ENCODE peak calls at places on chromosomes 16 and 17, in seven cellular contexts. T is body of pancreas, M is Peyer's patch, G is GM23248, H is IMR-90, U is right atrium auricular region, R is adrenal gland. P is an unnamed sample.

GRCh38 chr17:74332763-74333220 is 6.8 kb downstream of the KIF19 start:
- DNase-seq in T (no peak), M (no peak), G (no peak), H (no peak), U (no peak), R (no peak), P (peak; percentile 36)

GRCh38 chr17:36899250-36900129 is 37.8 kb upstream of the LHX1 start:
- DNase-seq in T (no peak), M (no peak), G (peak; percentile 5), H (no peak), U (no peak), R (no peak), P (no peak)

GRCh38 chr17:20256144-20256543 is 211.2 kb downstream of the LGALS9B start:
- DNase-seq in T (no peak), M (no peak), G (no peak), H (no peak), U (no peak), R (no peak), P (no peak)

GRCh38 chr16:59605706-59606105 is 871.6 kb upstream of the GOT2 start:
- DNase-seq in T (no peak), M (no peak), G (no peak), H (no peak), U (no peak), R (no peak), P (no peak)

GRCh38 chr17:58343131-58343530 is 8.9 kb downstream of the SUPT4H1 start:
- DNase-seq in T (no peak), M (no peak), G (no peak), H (no peak), U (no peak), R (no peak), P (no peak)

GRCh38 chr16:72645526-72645925 is 402.4 kb downstream of the ZFHX3 start:
- DNase-seq in T (no peak), M (no peak), G (no peak), H (no peak), U (no peak), R (no peak), P (no peak)

GRCh38 chr17:29840884-29841283 is 89.1 kb downstream of the SSH2 start:
- DNase-seq in T (no peak), M (no peak), G (peak; percentile 59), H (peak; percentile 81), U (no peak), R (no peak), P (no peak)

GRCh38 chr17:9878361-9878760 is 26.7 kb downstream of the RCVRN start:
- DNase-seq in T (no peak), M (no peak), G (no peak), H (no peak), U (no peak), R (no peak), P (no peak)

GRCh38 chr17:79612468-79613194 is 1.8 kb upstream of the RBFOX3 start:
- DNase-seq in T (peak; percentile 45), M (peak; percentile 69), G (peak; percentile 58), H (peak; percentile 5), U (no peak), R (peak; percentile 38), P (peak; percentile 49)

GRCh38 chr16:21302898-21303528 is 24.9 kb upstream of the CRYM start:
- DNase-seq in T (no peak), M (no peak), G (peak; percentile 91), H (peak; percentile 93), U (no peak), R (no peak), P (peak; percentile 5)

GRCh38 chr16:65121870-65122723 is at the start of gene CDH11:
- DNase-seq in T (peak; percentile 21), M (peak; percentile 54), G (peak; percentile 93), H (peak; percentile 82), U (no peak), R (peak; percentile 38), P (no peak)

GRCh38 chr16:29316673-29317237 is 89.8 kb downstream of the NPIPB11 start:
- DNase-seq in T (peak; percentile 27), M (no peak), G (no peak), H (peak; percentile 21), U (no peak), R (no peak), P (no peak)

GRCh38 chr16:81394966-81395655 is 49.5 kb upstream of the CMIP start:
- DNase-seq in T (no peak), M (no peak), G (no peak), H (no peak), U (no peak), R (no peak), P (peak; percentile 8)

GRCh38 chr17:16929757-16930520 is 42.0 kb downstream of the TNFRSF13B start:
- DNase-seq in T (no peak), M (no peak), G (no peak), H (no peak), U (no peak), R (no peak), P (no peak)

GRCh38 chr17:31541559-31541958 is 150.1 kb downstream of the RAB11FIP4 start:
- DNase-seq in T (peak; percentile 36), M (no peak), G (peak; percentile 62), H (no peak), U (no peak), R (no peak), P (no peak)

GRCh38 chr17:21105081-21105480 is 21.7 kb upstream of the DHRS7B start:
- DNase-seq in T (no peak), M (no peak), G (no peak), H (no peak), U (no peak), R (no peak), P (no peak)

GRCh38 chr17:19958023-19958422 is 19.6 kb downstream of the AKAP10 start:
- DNase-seq in T (no peak), M (no peak), G (peak; percentile 80), H (peak; percentile 96), U (no peak), R (peak; percentile 44), P (no peak)

GRCh38 chr17:42456223-42457106 is 2.2 kb upstream of the ATP6V0A1 start:
- DNase-seq in T (no peak), M (no peak), G (peak; percentile 80), H (peak; percentile 83), U (no peak), R (no peak), P (peak; percentile 45)

GRCh38 chr16:88810868-88811599 is 694 bp downstream of the APRT start:
- DNase-seq in T (peak; percentile 86), M (peak; percentile 86), G (peak; percentile 89), H (peak; percentile 69), U (peak; percentile 75), R (peak; percentile 81), P (peak; percentile 79)

GRCh38 chr17:17921192-17922082 is 50.8 kb downstream of the TOM1L2 start:
- DNase-seq in T (peak; percentile 31), M (no peak), G (peak; percentile 94), H (peak; percentile 90), U (no peak), R (no peak), P (no peak)

GRCh38 chr16:11783319-11784047 is 13.6 kb downstream of the ZC3H7A start:
- DNase-seq in T (no peak), M (no peak), G (peak; percentile 50), H (peak; percentile 45), U (no peak), R (peak; percentile 25), P (no peak)

GRCh38 chr16:17780181-17780580 is 309.4 kb upstream of the XYLT1 start:
- DNase-seq in T (no peak), M (no peak), G (no peak), H (peak; percentile 23), U (no peak), R (no peak), P (no peak)

GRCh38 chr16:26740771-26741170 is 326.0 kb upstream of the C16orf82 start:
- DNase-seq in T (no peak), M (no peak), G (no peak), H (no peak), U (no peak), R (no peak), P (no peak)

GRCh38 chr17:44604149-44605115 is 47.1 kb downstream of the FZD2 start:
- DNase-seq in T (no peak), M (no peak), G (no peak), H (no peak), U (no peak), R (no peak), P (no peak)

GRCh38 chr16:54291981-54292487 is 5.4 kb upstream of the IRX3 start:
- DNase-seq in T (no peak), M (no peak), G (no peak), H (no peak), U (no peak), R (no peak), P (no peak)

GRCh38 chr17:2703606-2704005 is 8.0 kb downstream of the CLUH start:
- DNase-seq in T (no peak), M (peak; percentile 22), G (no peak), H (no peak), U (no peak), R (no peak), P (no peak)

GRCh38 chr16:14634389-14634725 is 1.6 kb downstream of the BFAR start:
- DNase-seq in T (no peak), M (no peak), G (no peak), H (no peak), U (no peak), R (no peak), P (no peak)
- H3K4me3 ChIP-seq in T (no peak overlapping the region), M (peak overlapping the region; percentile 86), G (peak overlapping the region; percentile 95), H (no peak overlapping the region), U (peak overlapping the region; percentile 72), R (no peak overlapping the region), P (peak overlapping the region; percentile 24)

GRCh38 chr16:74561626-74562025 is 45.3 kb downstream of the GLG1 start:
- DNase-seq in T (no peak), M (no peak), G (no peak), H (peak; percentile 18), U (no peak), R (no peak), P (no peak)

GRCh38 chr16:74562117-74562516 is 44.8 kb downstream of the GLG1 start:
- DNase-seq in T (no peak), M (no peak), G (peak; percentile 5), H (no peak), U (no peak), R (no peak), P (no peak)

GRCh38 chr16:74565378-74565777 is 41.5 kb downstream of the GLG1 start:
- DNase-seq in T (no peak), M (no peak), G (no peak), H (no peak), U (no peak), R (no peak), P (no peak)

GRCh38 chr16:74563828-74564263 is 43.1 kb downstream of the GLG1 start:
- DNase-seq in T (peak; percentile 61), M (no peak), G (peak; percentile 67), H (peak; percentile 43), U (peak; percentile 63), R (peak; percentile 75), P (peak; percentile 48)

GRCh38 chr16:74564451-74564984 is 42.4 kb downstream of the GLG1 start:
- DNase-seq in T (no peak), M (no peak), G (no peak), H (no peak), U (no peak), R (no peak), P (no peak)
- H3K27ac ChIP-seq in T (no peak overlapping the region), M (no peak overlapping the region), G (no peak overlapping the region), H (no peak overlapping the region), U (no peak overlapping the region), R (no peak overlapping the region), P (no peak overlapping the region)

GRCh38 chr16:68037820-68038597 is 14.9 kb downstream of the DUS2 start:
- DNase-seq in T (no peak), M (no peak), G (no peak), H (no peak), U (no peak), R (no peak), P (no peak)
- H3K4me1 ChIP-seq in T (no peaks in the 10 kb centered on the region), M (no peaks in the 10 kb centered on the region), G (no peaks in the 10 kb centered on the region), H (no peaks in the 10 kb centered on the region), U (no peaks in the 10 kb centered on the region), R (no peaks in the 10 kb centered on the region), P (no peaks in the 10 kb centered on the region)

GRCh38 chr16:2472488-2472864 is 1.4 kb downstream of the NTN3 start:
- DNase-seq in T (no peak), M (no peak), G (no peak), H (no peak), U (no peak), R (no peak), P (no peak)
- H3K4me3 ChIP-seq in T (no peak overlapping the region), M (no peak overlapping the region), G (no peak overlapping the region), H (no peak overlapping the region), U (no peak overlapping the region), R (no peak overlapping the region), P (no peak overlapping the region)

P was measured in small intestine.